ENCODE peak calls at places on chromosomes 13 and 19, in six cellular contexts. V is ovary, Y is Daoy, O is endothelial cell of umbilical vein, F is Caco-2, G is SW 1271. L is an unnamed sample.

GRCh38 chr13:97003071-97003470 is 8.8 kb upstream of the OXGR1 start:
- DNase-seq in O (no peak), V (no peak), Y (peak; percentile 8), G (no peak), F (no peak), L (no peak)

GRCh38 chr13:75440100-75440499 is 41.9 kb downstream of the TBC1D4 start:
- DNase-seq in O (no peak), F (no peak), G (no peak), Y (no peak), V (no peak), L (no peak)

GRCh38 chr13:97506511-97506910 is 72.5 kb downstream of the RAP2A start:
- DNase-seq in Y (no peak), V (no peak), F (no peak), O (peak; percentile 44), G (no peak), L (no peak)

GRCh38 chr13:23630349-23631093 is 60.3 kb downstream of the TNFRSF19 start:
- DNase-seq in O (no peak), G (no peak), Y (no peak), F (peak; percentile 76), V (no peak), L (no peak)

GRCh38 chr19:38371081-38371480 is 3.3 kb upstream of the PSMD8 start:
- DNase-seq in G (no peak), F (no peak), Y (no peak), O (no peak), V (no peak), L (no peak)

GRCh38 chr13:31930901-31931522 is 100.6 kb upstream of the FRY start:
- DNase-seq in V (no peak), Y (peak; percentile 8), O (no peak), F (no peak), G (no peak), L (no peak)

GRCh38 chr13:54945978-54946377 is 1917.4 kb downstream of the OLFM4 start:
- DNase-seq in O (no peak), V (no peak), Y (no peak), G (no peak), F (no peak), L (no peak)

GRCh38 chr13:110155072-110155471 is 151.9 kb downstream of the COL4A1 start:
- DNase-seq in O (no peak), Y (no peak), G (no peak), F (no peak), V (no peak), L (no peak)

GRCh38 chr19:3024870-3025515 is 4.1 kb downstream of the TLE2 start:
- DNase-seq in F (no peak), O (no peak), Y (no peak), G (no peak), V (no peak), L (no peak)

GRCh38 chr19:5237190-5237780 is 103.3 kb downstream of the PTPRS start:
- DNase-seq in F (no peak), Y (no peak), G (no peak), V (no peak), O (no peak), L (no peak)

GRCh38 chr19:45075215-45076028 is 856 bp downstream of the ZNF296 start:
- DNase-seq in Y (peak; percentile 71), G (no peak), V (no peak), F (peak; percentile 74), O (peak; percentile 10), L (no peak)

GRCh38 chr19:55116232-55117062 is 990 bp downstream of the PPP1R12C start:
- DNase-seq in F (no peak), G (peak; percentile 33), O (peak; percentile 31), V (peak; percentile 67), Y (peak; percentile 66), L (no peak)

GRCh38 chr13:102580552-102581169 is 16.1 kb upstream of the TPP2 start:
- DNase-seq in O (peak; percentile 74), Y (peak; percentile 32), V (no peak), F (peak; percentile 54), G (peak; percentile 1), L (peak; percentile 53)

GRCh38 chr13:80341771-80342271 is 895 bp upstream of the SPRY2 start:
- DNase-seq in F (peak; percentile 59), V (peak; percentile 47), O (peak; percentile 62), Y (peak; percentile 55), G (peak; percentile 60), L (no peak)

GRCh38 chr19:45457776-45458175 is 10.0 kb upstream of the FOSB start:
- DNase-seq in O (no peak), V (no peak), F (no peak), G (no peak), Y (no peak), L (no peak)

GRCh38 chr13:99471231-99472202 is 29.8 kb upstream of the TM9SF2 start:
- DNase-seq in V (no peak), Y (no peak), G (no peak), O (peak; percentile 55), F (no peak), L (no peak)

GRCh38 chr13:80379245-80379644 is 38.3 kb upstream of the SPRY2 start:
- DNase-seq in G (no peak), V (no peak), Y (peak; percentile 18), F (no peak), O (no peak), L (no peak)

GRCh38 chr13:26557393-26558073 is at the start of gene WASF3:
- DNase-seq in Y (peak; percentile 95), O (peak; percentile 95), V (peak; percentile 95), F (no peak), G (peak; percentile 91), L (peak; percentile 12)

GRCh38 chr13:24181991-24182702 is 21.6 kb downstream of the SPATA13 start:
- DNase-seq in Y (no peak), V (no peak), F (no peak), O (no peak), G (no peak), L (no peak)

GRCh38 chr13:44333950-44334675 is 39.5 kb upstream of the SERP2 start:
- DNase-seq in Y (no peak), V (no peak), F (no peak), O (no peak), G (no peak), L (no peak)

GRCh38 chr19:47241919-47242644 is 11.1 kb upstream of the BBC3 start:
- DNase-seq in Y (no peak), V (no peak), O (no peak), F (no peak), G (no peak), L (no peak)

GRCh38 chr19:38898788-38899446 is 501 bp downstream of the SIRT2 start:
- DNase-seq in F (no peak), Y (no peak), O (no peak), G (no peak), V (no peak), L (no peak)

GRCh38 chr19:35755550-35756371 is 1.1 kb downstream of the HSPB6 start:
- DNase-seq in O (no peak), V (peak; percentile 95), F (no peak), Y (no peak), G (no peak), L (no peak)

GRCh38 chr13:75217949-75218348 is 264.0 kb downstream of the TBC1D4 start:
- DNase-seq in O (no peak), G (peak; percentile 9), V (no peak), F (peak; percentile 19), Y (peak; percentile 7), L (no peak)

GRCh38 chr19:32652893-32653625 is 21.9 kb downstream of the ANKRD27 start:
- DNase-seq in Y (no peak), V (peak; percentile 72), G (no peak), O (peak; percentile 53), F (no peak), L (no peak)

GRCh38 chr19:36014029-36014924 is at the start of gene ALKBH6:
- DNase-seq in G (peak; percentile 97), V (peak; percentile 99), Y (peak; percentile 100), F (peak; percentile 99), O (peak; percentile 99), L (peak; percentile 94)

GRCh38 chr19:18202759-18203407 is 959 bp downstream of the RAB3A start:
- DNase-seq in O (no peak), G (no peak), Y (no peak), F (peak; percentile 46), V (peak; percentile 81), L (no peak)

GRCh38 chr19:41876847-41877489 is at the start of gene CD79A:
- DNase-seq in O (no peak), V (no peak), Y (no peak), F (no peak), G (no peak), L (no peak)

GRCh38 chr13:102799544-102800144 is 725 bp downstream of the BIVM start:
- DNase-seq in G (no peak), O (no peak), V (no peak), Y (peak; percentile 27), F (peak; percentile 43), L (no peak)

GRCh38 chr19:23527797-23528196 is 132.5 kb upstream of the ZNF91 start:
- DNase-seq in O (no peak), V (no peak), G (no peak), Y (peak; percentile 5), F (no peak), L (no peak)

GRCh38 chr19:5974721-5975387 is 3.1 kb downstream of the RANBP3 start:
- DNase-seq in Y (no peak), G (no peak), O (no peak), F (peak; percentile 25), V (no peak), L (no peak)

GRCh38 chr13:107138468-107138867 is 570.5 kb upstream of the ARGLU1 start:
- DNase-seq in Y (no peak), F (peak; percentile 28), G (no peak), O (no peak), V (no peak), L (no peak)

GRCh38 chr13:53028637-53029121 is at the start of gene OLFM4:
- DNase-seq in Y (no peak), F (no peak), V (no peak), G (no peak), O (no peak), L (no peak)

GRCh38 chr19:35975608-35976214 is 19.3 kb upstream of the SDHAF1 start:
- DNase-seq in O (peak; percentile 13), V (no peak), F (peak; percentile 46), G (no peak), Y (peak; percentile 37), L (no peak)

L was measured in Panc1.